ENCODE peak calls at places on chromosome 3, in six cellular contexts. One of them, this sample, is unnamed. For H3K9me3, the result is how much of the 10 kb centered on the place peaks cover.

GRCh38 chr3:136994772-136995516 is 37.2 kb downstream of the IL20RB start:
- DNase-seq in GM23248: peak
- DNase-seq in fibroblast of lung: peak
- DNase-seq in ovary: peak
- DNase-seq in breast epithelium: peak
- DNase-seq in HepG2: no peak
- DNase-seq in this sample: no peak

GRCh38 chr3:9395570-9396300 is 1.7 kb upstream of the SETD5 start:
- DNase-seq in GM23248: peak
- DNase-seq in fibroblast of lung: no peak
- DNase-seq in ovary: no peak
- DNase-seq in breast epithelium: no peak
- DNase-seq in HepG2: no peak
- DNase-seq in this sample: no peak

GRCh38 chr3:159803444-159803843 is 185.2 kb upstream of the IL12A start:
- DNase-seq in GM23248: no peak
- DNase-seq in fibroblast of lung: peak
- DNase-seq in ovary: no peak
- DNase-seq in breast epithelium: no peak
- DNase-seq in HepG2: no peak
- DNase-seq in this sample: no peak

GRCh38 chr3:177960014-177960413 is 576.2 kb upstream of the KCNMB2 start:
- DNase-seq in GM23248: no peak
- DNase-seq in fibroblast of lung: peak
- DNase-seq in ovary: no peak
- DNase-seq in breast epithelium: no peak
- DNase-seq in HepG2: no peak
- DNase-seq in this sample: no peak

GRCh38 chr3:45896956-45897355 is 10.6 kb downstream of the CCR9 start:
- DNase-seq in GM23248: peak
- DNase-seq in fibroblast of lung: peak
- DNase-seq in ovary: no peak
- DNase-seq in breast epithelium: no peak
- DNase-seq in HepG2: no peak
- DNase-seq in this sample: no peak

GRCh38 chr3:191026746-191027145 is 164.3 kb upstream of the GMNC start:
- DNase-seq in GM23248: no peak
- DNase-seq in fibroblast of lung: no peak
- DNase-seq in ovary: no peak
- DNase-seq in breast epithelium: no peak
- DNase-seq in HepG2: no peak
- DNase-seq in this sample: no peak

GRCh38 chr3:159236306-159236705 is 434.5 kb downstream of the MFSD1 start:
- DNase-seq in GM23248: peak
- DNase-seq in fibroblast of lung: peak
- DNase-seq in ovary: no peak
- DNase-seq in breast epithelium: no peak
- DNase-seq in HepG2: no peak
- DNase-seq in this sample: no peak

GRCh38 chr3:44923634-44924033 is 49.2 kb downstream of the TGM4 start:
- DNase-seq in GM23248: no peak
- DNase-seq in fibroblast of lung: no peak
- DNase-seq in ovary: no peak
- DNase-seq in breast epithelium: no peak
- DNase-seq in HepG2: no peak
- DNase-seq in this sample: no peak

GRCh38 chr3:181700168-181701087 is 11.3 kb upstream of the SOX2 start:
- DNase-seq in GM23248: peak
- DNase-seq in fibroblast of lung: peak
- DNase-seq in ovary: peak
- DNase-seq in breast epithelium: no peak
- DNase-seq in HepG2: peak
- DNase-seq in this sample: no peak

GRCh38 chr3:57796261-57796660 is 40.2 kb downstream of the SLMAP start:
- DNase-seq in GM23248: peak
- DNase-seq in fibroblast of lung: no peak
- DNase-seq in ovary: no peak
- DNase-seq in breast epithelium: no peak
- DNase-seq in HepG2: no peak
- DNase-seq in this sample: no peak

GRCh38 chr3:113533534-113533892 is 1.2 kb downstream of the SIDT1 start:
- DNase-seq in GM23248: peak
- DNase-seq in fibroblast of lung: no peak
- DNase-seq in ovary: no peak
- DNase-seq in breast epithelium: no peak
- DNase-seq in HepG2: no peak
- DNase-seq in this sample: no peak

GRCh38 chr3:171286580-171287249 is 173.5 kb downstream of the TNIK start:
- DNase-seq in GM23248: no peak
- DNase-seq in fibroblast of lung: peak
- DNase-seq in ovary: no peak
- DNase-seq in breast epithelium: no peak
- DNase-seq in HepG2: peak
- DNase-seq in this sample: no peak

GRCh38 chr3:152375546-152375945 is 106.8 kb downstream of the MBNL1 start:
- DNase-seq in GM23248: no peak
- DNase-seq in fibroblast of lung: peak
- DNase-seq in ovary: no peak
- DNase-seq in breast epithelium: no peak
- DNase-seq in HepG2: no peak
- DNase-seq in this sample: no peak

GRCh38 chr3:106435899-106436453 is 567.2 kb upstream of the CBLB start:
- DNase-seq in GM23248: no peak
- DNase-seq in fibroblast of lung: no peak
- DNase-seq in ovary: no peak
- DNase-seq in breast epithelium: no peak
- DNase-seq in HepG2: no peak
- DNase-seq in this sample: no peak

GRCh38 chr3:71299160-71299559 is 284.4 kb downstream of the FOXP1 start:
- DNase-seq in GM23248: no peak
- DNase-seq in fibroblast of lung: no peak
- DNase-seq in ovary: no peak
- DNase-seq in breast epithelium: no peak
- DNase-seq in HepG2: no peak
- DNase-seq in this sample: no peak

GRCh38 chr3:111979689-111980025 is 831 bp downstream of the ABHD10 start:
- DNase-seq in GM23248: peak
- DNase-seq in fibroblast of lung: peak
- DNase-seq in ovary: no peak
- DNase-seq in breast epithelium: no peak
- DNase-seq in HepG2: no peak
- DNase-seq in this sample: no peak

GRCh38 chr3:170488802-170489201 is 70.1 kb downstream of the CLDN11 start:
- DNase-seq in GM23248: peak
- DNase-seq in fibroblast of lung: no peak
- DNase-seq in ovary: no peak
- DNase-seq in breast epithelium: no peak
- DNase-seq in HepG2: peak
- DNase-seq in this sample: no peak

GRCh38 chr3:57855281-57855680 is 99.2 kb downstream of the SLMAP start:
- DNase-seq in GM23248: peak
- DNase-seq in fibroblast of lung: peak
- DNase-seq in ovary: no peak
- DNase-seq in breast epithelium: no peak
- DNase-seq in HepG2: no peak
- DNase-seq in this sample: no peak

GRCh38 chr3:127366383-127366782 is 78.5 kb upstream of the PRR20G start:
- DNase-seq in GM23248: no peak
- DNase-seq in fibroblast of lung: no peak
- DNase-seq in ovary: no peak
- DNase-seq in breast epithelium: no peak
- DNase-seq in HepG2: no peak
- DNase-seq in this sample: no peak

GRCh38 chr3:26350853-26351252 is 271.7 kb upstream of the LRRC3B start:
- DNase-seq in GM23248: no peak
- DNase-seq in fibroblast of lung: no peak
- DNase-seq in ovary: no peak
- DNase-seq in breast epithelium: no peak
- DNase-seq in HepG2: no peak
- DNase-seq in this sample: no peak

GRCh38 chr3:26347150-26347549 is 275.4 kb upstream of the LRRC3B start:
- DNase-seq in GM23248: no peak
- DNase-seq in fibroblast of lung: no peak
- DNase-seq in ovary: no peak
- DNase-seq in breast epithelium: no peak
- DNase-seq in HepG2: no peak
- DNase-seq in this sample: no peak

DNA sequence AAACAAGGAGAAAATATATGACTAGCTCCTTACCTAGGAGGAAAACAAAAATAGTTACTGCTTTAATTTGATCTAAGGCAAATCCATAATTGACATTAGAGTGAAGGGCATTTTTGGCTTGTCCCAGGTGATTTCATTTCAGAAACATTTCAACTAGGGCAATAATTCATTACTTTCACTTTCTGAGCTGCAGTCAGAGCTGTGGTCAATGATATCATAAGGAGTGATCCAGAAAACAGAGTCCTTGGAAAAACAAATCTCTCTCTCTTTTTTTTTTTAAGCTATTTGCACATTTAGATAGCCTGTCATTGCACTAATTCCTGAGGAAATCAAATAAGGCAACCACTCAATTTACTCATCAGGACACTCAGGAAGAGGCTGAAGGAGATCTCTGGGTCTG is 269.5 kb upstream of the LRRC3B start:
- DNase-seq in GM23248: no peak
- DNase-seq in fibroblast of lung: no peak
- DNase-seq in ovary: no peak
- DNase-seq in breast epithelium: no peak
- DNase-seq in HepG2: no peak
- DNase-seq in this sample: no peak
- H3K9me3 ChIP-seq in GM23248: under half
- H3K9me3 ChIP-seq in fibroblast of lung: under half
- H3K9me3 ChIP-seq in ovary: under half
- H3K9me3 ChIP-seq in breast epithelium: under half
- H3K9me3 ChIP-seq in HepG2: half or more
- H3K9me3 ChIP-seq in this sample: under half

GRCh38 chr3:178987745-178988144 is 83.9 kb downstream of the ZMAT3 start:
- DNase-seq in GM23248: no peak
- DNase-seq in fibroblast of lung: no peak
- DNase-seq in ovary: no peak
- DNase-seq in breast epithelium: no peak
- DNase-seq in HepG2: no peak
- DNase-seq in this sample: no peak
- H3K9me3 ChIP-seq in GM23248: under half
- H3K9me3 ChIP-seq in fibroblast of lung: under half
- H3K9me3 ChIP-seq in ovary: under half
- H3K9me3 ChIP-seq in breast epithelium: under half
- H3K9me3 ChIP-seq in HepG2: under half
- H3K9me3 ChIP-seq in this sample: under half

DNA sequence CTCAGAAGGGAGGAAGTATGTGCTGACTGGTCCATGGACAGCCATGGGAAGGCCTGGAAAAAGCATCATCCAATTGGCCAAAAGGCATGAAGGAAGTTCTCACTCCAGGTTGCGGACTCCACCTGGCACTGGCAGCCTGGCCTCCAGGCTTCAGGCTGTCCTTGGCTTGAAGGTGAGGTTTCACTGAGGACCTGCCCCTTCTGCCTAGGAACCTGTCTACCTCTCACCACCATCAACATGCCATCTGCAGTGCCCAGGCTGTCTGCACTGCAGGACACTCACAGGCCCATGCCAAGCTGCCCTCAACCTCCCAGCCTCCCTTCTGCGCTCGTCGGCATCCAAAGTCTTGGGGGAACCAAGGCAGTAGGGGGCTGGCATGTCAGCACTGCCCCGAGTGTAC is 51.1 kb downstream of the CEP70 start:
- DNase-seq in GM23248: no peak
- DNase-seq in fibroblast of lung: no peak
- DNase-seq in ovary: no peak
- DNase-seq in breast epithelium: no peak
- DNase-seq in HepG2: no peak
- DNase-seq in this sample: no peak
- H3K9me3 ChIP-seq in GM23248: under half
- H3K9me3 ChIP-seq in fibroblast of lung: under half
- H3K9me3 ChIP-seq in ovary: under half
- H3K9me3 ChIP-seq in breast epithelium: under half
- H3K9me3 ChIP-seq in HepG2: under half
- H3K9me3 ChIP-seq in this sample: under half

GRCh38 chr3:133487920-133488540 is 85.5 kb upstream of the CDV3 start:
- DNase-seq in GM23248: peak
- DNase-seq in fibroblast of lung: peak
- DNase-seq in ovary: no peak
- DNase-seq in breast epithelium: no peak
- DNase-seq in HepG2: peak
- DNase-seq in this sample: peak

GRCh38 chr3:133487204-133487603 is 86.3 kb upstream of the CDV3 start:
- DNase-seq in GM23248: no peak
- DNase-seq in fibroblast of lung: no peak
- DNase-seq in ovary: no peak
- DNase-seq in breast epithelium: no peak
- DNase-seq in HepG2: no peak
- DNase-seq in this sample: no peak

GRCh38 chr3:133489466-133490085 is 83.9 kb upstream of the CDV3 start:
- DNase-seq in GM23248: peak
- DNase-seq in fibroblast of lung: peak
- DNase-seq in ovary: no peak
- DNase-seq in breast epithelium: no peak
- DNase-seq in HepG2: no peak
- DNase-seq in this sample: no peak

GRCh38 chr3:133490468-133491351 is 82.8 kb upstream of the CDV3 start:
- DNase-seq in GM23248: no peak
- DNase-seq in fibroblast of lung: no peak
- DNase-seq in ovary: no peak
- DNase-seq in breast epithelium: no peak
- DNase-seq in HepG2: no peak
- DNase-seq in this sample: no peak

DNA sequence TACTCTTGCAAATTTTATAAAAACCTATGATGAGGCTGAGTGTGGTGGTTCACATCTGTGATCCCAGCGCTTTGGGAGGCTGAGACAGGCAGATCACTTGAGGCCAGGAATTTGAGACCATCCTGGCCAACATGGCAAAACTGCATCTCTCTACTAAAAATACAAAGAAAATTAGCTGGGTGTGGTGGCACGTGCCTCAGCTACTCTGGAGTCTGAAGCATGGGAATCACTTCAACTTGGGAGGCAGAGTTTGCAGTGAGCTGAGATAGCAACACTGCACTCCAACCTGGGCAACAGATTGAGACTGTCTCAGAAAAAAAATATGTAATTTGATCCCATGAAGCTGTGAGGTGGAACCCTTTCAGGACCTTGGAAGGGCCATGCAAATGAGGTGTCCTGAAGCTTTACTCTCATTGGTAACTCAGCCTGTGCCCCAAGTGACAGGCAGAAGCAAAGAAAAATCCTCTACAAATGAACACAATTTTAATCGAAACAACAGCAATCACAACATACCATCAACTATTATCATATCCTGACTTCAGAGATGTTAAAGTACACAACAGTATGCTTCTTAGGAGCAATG is 84.6 kb upstream of the CDV3 start:
- DNase-seq in GM23248: peak
- DNase-seq in fibroblast of lung: peak
- DNase-seq in ovary: no peak
- DNase-seq in breast epithelium: no peak
- DNase-seq in HepG2: peak
- DNase-seq in this sample: no peak
- H3K9me3 ChIP-seq in GM23248: under half
- H3K9me3 ChIP-seq in fibroblast of lung: under half
- H3K9me3 ChIP-seq in ovary: under half
- H3K9me3 ChIP-seq in breast epithelium: under half
- H3K9me3 ChIP-seq in HepG2: under half
- H3K9me3 ChIP-seq in this sample: under half